ENCODE peak calls at places on chromosome 11, in eight cellular contexts. One of them, this sample, is unnamed.

GRCh38 chr11:18615628-18616392 is 16.2 kb downstream of the MISFA start:
- DNase-seq in adrenal gland: no peak
- DNase-seq in stimulated activated CD8-positive, alpha-beta memory T cell treated with anti-CD3 and anti-CD28 coated beads, Interleukin-4, amount 100 ng/mL, for 4 hours: no peak
- DNase-seq in central memory CD4-positive, alpha-beta T cell: no peak
- DNase-seq in anterior cingulate cortex: no peak
- DNase-seq in NCI-H2029 treated with DMSO at 0.1 percent for 48 hours: no peak
- DNase-seq in skeletal muscle cell: no peak
- DNase-seq in activated CD4-positive, alpha-beta T cell treated with anti-CD3 and anti-CD28 coated beads, Interleukin-2, amount 50 U/mL, for 4 hours: no peak
- DNase-seq in this sample: no peak

GRCh38 chr11:93494341-93494740 is 48.9 kb downstream of the SMCO4 start:
- DNase-seq in activated CD4-positive, alpha-beta T cell treated with anti-CD3 and anti-CD28 coated beads, Interleukin-2, amount 50 U/mL, for 4 hours: no peak
- DNase-seq in skeletal muscle cell: no peak
- DNase-seq in stimulated activated CD8-positive, alpha-beta memory T cell treated with anti-CD3 and anti-CD28 coated beads, Interleukin-4, amount 100 ng/mL, for 4 hours: no peak
- DNase-seq in NCI-H2029 treated with DMSO at 0.1 percent for 48 hours: no peak
- DNase-seq in central memory CD4-positive, alpha-beta T cell: no peak
- DNase-seq in adrenal gland: no peak
- DNase-seq in anterior cingulate cortex: no peak
- DNase-seq in this sample: no peak

GRCh38 chr11:87150936-87151335 is 113.2 kb downstream of the TMEM135 start:
- DNase-seq in adrenal gland: no peak
- DNase-seq in anterior cingulate cortex: no peak
- DNase-seq in central memory CD4-positive, alpha-beta T cell: no peak
- DNase-seq in skeletal muscle cell: peak
- DNase-seq in NCI-H2029 treated with DMSO at 0.1 percent for 48 hours: no peak
- DNase-seq in activated CD4-positive, alpha-beta T cell treated with anti-CD3 and anti-CD28 coated beads, Interleukin-2, amount 50 U/mL, for 4 hours: no peak
- DNase-seq in stimulated activated CD8-positive, alpha-beta memory T cell treated with anti-CD3 and anti-CD28 coated beads, Interleukin-4, amount 100 ng/mL, for 4 hours: no peak
- DNase-seq in this sample: no peak

GRCh38 chr11:61783717-61784505 is 8.5 kb downstream of the TMEM258 start:
- DNase-seq in NCI-H2029 treated with DMSO at 0.1 percent for 48 hours: no peak
- DNase-seq in stimulated activated CD8-positive, alpha-beta memory T cell treated with anti-CD3 and anti-CD28 coated beads, Interleukin-4, amount 100 ng/mL, for 4 hours: no peak
- DNase-seq in activated CD4-positive, alpha-beta T cell treated with anti-CD3 and anti-CD28 coated beads, Interleukin-2, amount 50 U/mL, for 4 hours: no peak
- DNase-seq in central memory CD4-positive, alpha-beta T cell: no peak
- DNase-seq in adrenal gland: no peak
- DNase-seq in skeletal muscle cell: peak
- DNase-seq in anterior cingulate cortex: no peak
- DNase-seq in this sample: no peak

GRCh38 chr11:70352601-70353000 is 45.7 kb upstream of the CTTN start:
- DNase-seq in activated CD4-positive, alpha-beta T cell treated with anti-CD3 and anti-CD28 coated beads, Interleukin-2, amount 50 U/mL, for 4 hours: no peak
- DNase-seq in central memory CD4-positive, alpha-beta T cell: no peak
- DNase-seq in stimulated activated CD8-positive, alpha-beta memory T cell treated with anti-CD3 and anti-CD28 coated beads, Interleukin-4, amount 100 ng/mL, for 4 hours: no peak
- DNase-seq in anterior cingulate cortex: no peak
- DNase-seq in NCI-H2029 treated with DMSO at 0.1 percent for 48 hours: no peak
- DNase-seq in adrenal gland: no peak
- DNase-seq in skeletal muscle cell: no peak
- DNase-seq in this sample: no peak

GRCh38 chr11:113550179-113550578 is 75.0 kb upstream of the DRD2 start:
- DNase-seq in central memory CD4-positive, alpha-beta T cell: no peak
- DNase-seq in activated CD4-positive, alpha-beta T cell treated with anti-CD3 and anti-CD28 coated beads, Interleukin-2, amount 50 U/mL, for 4 hours: no peak
- DNase-seq in skeletal muscle cell: no peak
- DNase-seq in stimulated activated CD8-positive, alpha-beta memory T cell treated with anti-CD3 and anti-CD28 coated beads, Interleukin-4, amount 100 ng/mL, for 4 hours: no peak
- DNase-seq in adrenal gland: no peak
- DNase-seq in NCI-H2029 treated with DMSO at 0.1 percent for 48 hours: peak
- DNase-seq in anterior cingulate cortex: no peak
- DNase-seq in this sample: no peak

GRCh38 chr11:36065436-36065835 is 121.6 kb downstream of the LDLRAD3 start:
- DNase-seq in anterior cingulate cortex: no peak
- DNase-seq in central memory CD4-positive, alpha-beta T cell: no peak
- DNase-seq in NCI-H2029 treated with DMSO at 0.1 percent for 48 hours: no peak
- DNase-seq in stimulated activated CD8-positive, alpha-beta memory T cell treated with anti-CD3 and anti-CD28 coated beads, Interleukin-4, amount 100 ng/mL, for 4 hours: no peak
- DNase-seq in activated CD4-positive, alpha-beta T cell treated with anti-CD3 and anti-CD28 coated beads, Interleukin-2, amount 50 U/mL, for 4 hours: no peak
- DNase-seq in skeletal muscle cell: peak
- DNase-seq in adrenal gland: no peak
- DNase-seq in this sample: no peak

GRCh38 chr11:114140826-114141225 is 81.3 kb downstream of the ZBTB16 start:
- DNase-seq in activated CD4-positive, alpha-beta T cell treated with anti-CD3 and anti-CD28 coated beads, Interleukin-2, amount 50 U/mL, for 4 hours: no peak
- DNase-seq in NCI-H2029 treated with DMSO at 0.1 percent for 48 hours: no peak
- DNase-seq in skeletal muscle cell: no peak
- DNase-seq in adrenal gland: no peak
- DNase-seq in stimulated activated CD8-positive, alpha-beta memory T cell treated with anti-CD3 and anti-CD28 coated beads, Interleukin-4, amount 100 ng/mL, for 4 hours: no peak
- DNase-seq in anterior cingulate cortex: no peak
- DNase-seq in central memory CD4-positive, alpha-beta T cell: no peak
- DNase-seq in this sample: no peak

GRCh38 chr11:119742263-119742861 is 13.4 kb upstream of the NECTIN1 start:
- DNase-seq in activated CD4-positive, alpha-beta T cell treated with anti-CD3 and anti-CD28 coated beads, Interleukin-2, amount 50 U/mL, for 4 hours: peak
- DNase-seq in NCI-H2029 treated with DMSO at 0.1 percent for 48 hours: no peak
- DNase-seq in stimulated activated CD8-positive, alpha-beta memory T cell treated with anti-CD3 and anti-CD28 coated beads, Interleukin-4, amount 100 ng/mL, for 4 hours: no peak
- DNase-seq in anterior cingulate cortex: no peak
- DNase-seq in skeletal muscle cell: no peak
- DNase-seq in adrenal gland: no peak
- DNase-seq in central memory CD4-positive, alpha-beta T cell: no peak
- DNase-seq in this sample: no peak

GRCh38 chr11:86198156-86198555 is 46.4 kb upstream of the EED start:
- DNase-seq in NCI-H2029 treated with DMSO at 0.1 percent for 48 hours: no peak
- DNase-seq in adrenal gland: no peak
- DNase-seq in skeletal muscle cell: no peak
- DNase-seq in anterior cingulate cortex: no peak
- DNase-seq in central memory CD4-positive, alpha-beta T cell: no peak
- DNase-seq in activated CD4-positive, alpha-beta T cell treated with anti-CD3 and anti-CD28 coated beads, Interleukin-2, amount 50 U/mL, for 4 hours: no peak
- DNase-seq in stimulated activated CD8-positive, alpha-beta memory T cell treated with anti-CD3 and anti-CD28 coated beads, Interleukin-4, amount 100 ng/mL, for 4 hours: no peak
- DNase-seq in this sample: no peak

GRCh38 chr11:76623171-76623883 is 47.2 kb downstream of the LRRC32 start:
- DNase-seq in central memory CD4-positive, alpha-beta T cell: no peak
- DNase-seq in adrenal gland: no peak
- DNase-seq in stimulated activated CD8-positive, alpha-beta memory T cell treated with anti-CD3 and anti-CD28 coated beads, Interleukin-4, amount 100 ng/mL, for 4 hours: no peak
- DNase-seq in skeletal muscle cell: no peak
- DNase-seq in anterior cingulate cortex: no peak
- DNase-seq in NCI-H2029 treated with DMSO at 0.1 percent for 48 hours: no peak
- DNase-seq in activated CD4-positive, alpha-beta T cell treated with anti-CD3 and anti-CD28 coated beads, Interleukin-2, amount 50 U/mL, for 4 hours: no peak
- DNase-seq in this sample: no peak

GRCh38 chr11:75420224-75421034 is 12.6 kb downstream of the KLHL35 start:
- DNase-seq in adrenal gland: no peak
- DNase-seq in NCI-H2029 treated with DMSO at 0.1 percent for 48 hours: peak
- DNase-seq in activated CD4-positive, alpha-beta T cell treated with anti-CD3 and anti-CD28 coated beads, Interleukin-2, amount 50 U/mL, for 4 hours: no peak
- DNase-seq in anterior cingulate cortex: no peak
- DNase-seq in skeletal muscle cell: no peak
- DNase-seq in central memory CD4-positive, alpha-beta T cell: no peak
- DNase-seq in stimulated activated CD8-positive, alpha-beta memory T cell treated with anti-CD3 and anti-CD28 coated beads, Interleukin-4, amount 100 ng/mL, for 4 hours: no peak
- DNase-seq in this sample: no peak

GRCh38 chr11:129530154-129530895 is 154.7 kb downstream of the BARX2 start:
- DNase-seq in central memory CD4-positive, alpha-beta T cell: no peak
- DNase-seq in activated CD4-positive, alpha-beta T cell treated with anti-CD3 and anti-CD28 coated beads, Interleukin-2, amount 50 U/mL, for 4 hours: no peak
- DNase-seq in adrenal gland: no peak
- DNase-seq in NCI-H2029 treated with DMSO at 0.1 percent for 48 hours: no peak
- DNase-seq in skeletal muscle cell: no peak
- DNase-seq in anterior cingulate cortex: peak
- DNase-seq in stimulated activated CD8-positive, alpha-beta memory T cell treated with anti-CD3 and anti-CD28 coated beads, Interleukin-4, amount 100 ng/mL, for 4 hours: no peak
- DNase-seq in this sample: no peak

GRCh38 chr11:18748766-18749375 is 22.9 kb upstream of the IGSF22 start:
- DNase-seq in NCI-H2029 treated with DMSO at 0.1 percent for 48 hours: no peak
- DNase-seq in central memory CD4-positive, alpha-beta T cell: no peak
- DNase-seq in stimulated activated CD8-positive, alpha-beta memory T cell treated with anti-CD3 and anti-CD28 coated beads, Interleukin-4, amount 100 ng/mL, for 4 hours: no peak
- DNase-seq in activated CD4-positive, alpha-beta T cell treated with anti-CD3 and anti-CD28 coated beads, Interleukin-2, amount 50 U/mL, for 4 hours: no peak
- DNase-seq in anterior cingulate cortex: no peak
- DNase-seq in skeletal muscle cell: no peak
- DNase-seq in adrenal gland: peak
- DNase-seq in this sample: no peak

GRCh38 chr11:68127791-68128681 is 6.8 kb upstream of the CHKA start:
- DNase-seq in activated CD4-positive, alpha-beta T cell treated with anti-CD3 and anti-CD28 coated beads, Interleukin-2, amount 50 U/mL, for 4 hours: no peak
- DNase-seq in NCI-H2029 treated with DMSO at 0.1 percent for 48 hours: no peak
- DNase-seq in anterior cingulate cortex: peak
- DNase-seq in adrenal gland: peak
- DNase-seq in stimulated activated CD8-positive, alpha-beta memory T cell treated with anti-CD3 and anti-CD28 coated beads, Interleukin-4, amount 100 ng/mL, for 4 hours: no peak
- DNase-seq in central memory CD4-positive, alpha-beta T cell: no peak
- DNase-seq in skeletal muscle cell: peak
- DNase-seq in this sample: peak

GRCh38 chr11:73249858-73250773 is 22.0 kb upstream of the P2RY6 start:
- DNase-seq in activated CD4-positive, alpha-beta T cell treated with anti-CD3 and anti-CD28 coated beads, Interleukin-2, amount 50 U/mL, for 4 hours: no peak
- DNase-seq in stimulated activated CD8-positive, alpha-beta memory T cell treated with anti-CD3 and anti-CD28 coated beads, Interleukin-4, amount 100 ng/mL, for 4 hours: no peak
- DNase-seq in central memory CD4-positive, alpha-beta T cell: no peak
- DNase-seq in anterior cingulate cortex: no peak
- DNase-seq in adrenal gland: peak
- DNase-seq in skeletal muscle cell: no peak
- DNase-seq in NCI-H2029 treated with DMSO at 0.1 percent for 48 hours: no peak
- DNase-seq in this sample: no peak

GRCh38 chr11:74238243-74238642 is 67.2 kb downstream of the PPME1 start:
- DNase-seq in adrenal gland: no peak
- DNase-seq in stimulated activated CD8-positive, alpha-beta memory T cell treated with anti-CD3 and anti-CD28 coated beads, Interleukin-4, amount 100 ng/mL, for 4 hours: no peak
- DNase-seq in central memory CD4-positive, alpha-beta T cell: no peak
- DNase-seq in anterior cingulate cortex: no peak
- DNase-seq in NCI-H2029 treated with DMSO at 0.1 percent for 48 hours: no peak
- DNase-seq in activated CD4-positive, alpha-beta T cell treated with anti-CD3 and anti-CD28 coated beads, Interleukin-2, amount 50 U/mL, for 4 hours: no peak
- DNase-seq in skeletal muscle cell: no peak
- DNase-seq in this sample: no peak

GRCh38 chr11:69368119-69368880 is 74.3 kb downstream of the MYEOV start:
- DNase-seq in anterior cingulate cortex: no peak
- DNase-seq in adrenal gland: no peak
- DNase-seq in stimulated activated CD8-positive, alpha-beta memory T cell treated with anti-CD3 and anti-CD28 coated beads, Interleukin-4, amount 100 ng/mL, for 4 hours: no peak
- DNase-seq in skeletal muscle cell: no peak
- DNase-seq in central memory CD4-positive, alpha-beta T cell: no peak
- DNase-seq in NCI-H2029 treated with DMSO at 0.1 percent for 48 hours: no peak
- DNase-seq in activated CD4-positive, alpha-beta T cell treated with anti-CD3 and anti-CD28 coated beads, Interleukin-2, amount 50 U/mL, for 4 hours: no peak
- DNase-seq in this sample: no peak

GRCh38 chr11:131616456-131616855 is 246.0 kb downstream of the NTM start:
- DNase-seq in adrenal gland: no peak
- DNase-seq in skeletal muscle cell: no peak
- DNase-seq in activated CD4-positive, alpha-beta T cell treated with anti-CD3 and anti-CD28 coated beads, Interleukin-2, amount 50 U/mL, for 4 hours: no peak
- DNase-seq in NCI-H2029 treated with DMSO at 0.1 percent for 48 hours: no peak
- DNase-seq in stimulated activated CD8-positive, alpha-beta memory T cell treated with anti-CD3 and anti-CD28 coated beads, Interleukin-4, amount 100 ng/mL, for 4 hours: no peak
- DNase-seq in central memory CD4-positive, alpha-beta T cell: no peak
- DNase-seq in anterior cingulate cortex: no peak
- DNase-seq in this sample: no peak

GRCh38 chr11:95372097-95372656 is 141.2 kb upstream of the SESN3 start:
- DNase-seq in anterior cingulate cortex: no peak
- DNase-seq in stimulated activated CD8-positive, alpha-beta memory T cell treated with anti-CD3 and anti-CD28 coated beads, Interleukin-4, amount 100 ng/mL, for 4 hours: no peak
- DNase-seq in activated CD4-positive, alpha-beta T cell treated with anti-CD3 and anti-CD28 coated beads, Interleukin-2, amount 50 U/mL, for 4 hours: no peak
- DNase-seq in central memory CD4-positive, alpha-beta T cell: no peak
- DNase-seq in adrenal gland: no peak
- DNase-seq in NCI-H2029 treated with DMSO at 0.1 percent for 48 hours: no peak
- DNase-seq in skeletal muscle cell: no peak
- DNase-seq in this sample: no peak

GRCh38 chr11:126076641-126077040 is 14.0 kb upstream of the CDON start:
- DNase-seq in anterior cingulate cortex: no peak
- DNase-seq in activated CD4-positive, alpha-beta T cell treated with anti-CD3 and anti-CD28 coated beads, Interleukin-2, amount 50 U/mL, for 4 hours: no peak
- DNase-seq in NCI-H2029 treated with DMSO at 0.1 percent for 48 hours: no peak
- DNase-seq in central memory CD4-positive, alpha-beta T cell: no peak
- DNase-seq in adrenal gland: no peak
- DNase-seq in skeletal muscle cell: no peak
- DNase-seq in stimulated activated CD8-positive, alpha-beta memory T cell treated with anti-CD3 and anti-CD28 coated beads, Interleukin-4, amount 100 ng/mL, for 4 hours: no peak
- DNase-seq in this sample: no peak

GRCh38 chr11:3103076-3103475 is 45.9 kb upstream of the CARS1 start:
- DNase-seq in stimulated activated CD8-positive, alpha-beta memory T cell treated with anti-CD3 and anti-CD28 coated beads, Interleukin-4, amount 100 ng/mL, for 4 hours: no peak
- DNase-seq in NCI-H2029 treated with DMSO at 0.1 percent for 48 hours: no peak
- DNase-seq in skeletal muscle cell: no peak
- DNase-seq in central memory CD4-positive, alpha-beta T cell: no peak
- DNase-seq in activated CD4-positive, alpha-beta T cell treated with anti-CD3 and anti-CD28 coated beads, Interleukin-2, amount 50 U/mL, for 4 hours: no peak
- DNase-seq in anterior cingulate cortex: no peak
- DNase-seq in adrenal gland: no peak
- DNase-seq in this sample: no peak

GRCh38 chr11:66107600-66108151 is 37.6 kb downstream of the PACS1 start:
- DNase-seq in skeletal muscle cell: no peak
- DNase-seq in NCI-H2029 treated with DMSO at 0.1 percent for 48 hours: no peak
- DNase-seq in activated CD4-positive, alpha-beta T cell treated with anti-CD3 and anti-CD28 coated beads, Interleukin-2, amount 50 U/mL, for 4 hours: no peak
- DNase-seq in central memory CD4-positive, alpha-beta T cell: no peak
- DNase-seq in stimulated activated CD8-positive, alpha-beta memory T cell treated with anti-CD3 and anti-CD28 coated beads, Interleukin-4, amount 100 ng/mL, for 4 hours: no peak
- DNase-seq in adrenal gland: no peak
- DNase-seq in anterior cingulate cortex: no peak
- DNase-seq in this sample: no peak

GRCh38 chr11:20564811-20565210 is 34.6 kb upstream of the SLC6A5 start:
- DNase-seq in adrenal gland: no peak
- DNase-seq in stimulated activated CD8-positive, alpha-beta memory T cell treated with anti-CD3 and anti-CD28 coated beads, Interleukin-4, amount 100 ng/mL, for 4 hours: no peak
- DNase-seq in activated CD4-positive, alpha-beta T cell treated with anti-CD3 and anti-CD28 coated beads, Interleukin-2, amount 50 U/mL, for 4 hours: no peak
- DNase-seq in skeletal muscle cell: no peak
- DNase-seq in central memory CD4-positive, alpha-beta T cell: no peak
- DNase-seq in anterior cingulate cortex: no peak
- DNase-seq in NCI-H2029 treated with DMSO at 0.1 percent for 48 hours: no peak
- DNase-seq in this sample: no peak

GRCh38 chr11:19345848-19346681 is 105.3 kb upstream of the E2F8 start:
- DNase-seq in central memory CD4-positive, alpha-beta T cell: no peak
- DNase-seq in anterior cingulate cortex: peak
- DNase-seq in activated CD4-positive, alpha-beta T cell treated with anti-CD3 and anti-CD28 coated beads, Interleukin-2, amount 50 U/mL, for 4 hours: no peak
- DNase-seq in adrenal gland: no peak
- DNase-seq in NCI-H2029 treated with DMSO at 0.1 percent for 48 hours: peak
- DNase-seq in stimulated activated CD8-positive, alpha-beta memory T cell treated with anti-CD3 and anti-CD28 coated beads, Interleukin-4, amount 100 ng/mL, for 4 hours: no peak
- DNase-seq in skeletal muscle cell: peak
- DNase-seq in this sample: peak

GRCh38 chr11:92219476-92219875 is 5.1 kb upstream of the FAT3 start:
- DNase-seq in central memory CD4-positive, alpha-beta T cell: no peak
- DNase-seq in adrenal gland: no peak
- DNase-seq in NCI-H2029 treated with DMSO at 0.1 percent for 48 hours: no peak
- DNase-seq in skeletal muscle cell: no peak
- DNase-seq in stimulated activated CD8-positive, alpha-beta memory T cell treated with anti-CD3 and anti-CD28 coated beads, Interleukin-4, amount 100 ng/mL, for 4 hours: no peak
- DNase-seq in anterior cingulate cortex: no peak
- DNase-seq in activated CD4-positive, alpha-beta T cell treated with anti-CD3 and anti-CD28 coated beads, Interleukin-2, amount 50 U/mL, for 4 hours: no peak
- DNase-seq in this sample: no peak

GRCh38 chr11:20668844-20669832 is at the start of gene NELL1:
- DNase-seq in activated CD4-positive, alpha-beta T cell treated with anti-CD3 and anti-CD28 coated beads, Interleukin-2, amount 50 U/mL, for 4 hours: no peak
- DNase-seq in central memory CD4-positive, alpha-beta T cell: no peak
- DNase-seq in adrenal gland: no peak
- DNase-seq in anterior cingulate cortex: no peak
- DNase-seq in NCI-H2029 treated with DMSO at 0.1 percent for 48 hours: no peak
- DNase-seq in skeletal muscle cell: no peak
- DNase-seq in stimulated activated CD8-positive, alpha-beta memory T cell treated with anti-CD3 and anti-CD28 coated beads, Interleukin-4, amount 100 ng/mL, for 4 hours: no peak
- DNase-seq in this sample: no peak

This sample was measured in left ventricle myocardium inferior.